ENCODE peak calls at places on chromosomes 16 and 17, in seven cellular contexts. One of them, this sample, is unnamed.

GRCh38 chr17:74433421-74434121 is 1.7 kb downstream of the GPRC5C start:
- DNase-seq in thoracic aorta: no peak
- DNase-seq in cardiac muscle cell: peak; percentile 54
- DNase-seq in GM23248: no peak
- DNase-seq in adrenal gland: no peak
- DNase-seq in body of pancreas: peak; percentile 35
- DNase-seq in tibial nerve: no peak
- DNase-seq in this sample: no peak

GRCh38 chr17:40122466-40122943 is 734 bp downstream of the MSL1 start:
- DNase-seq in GM23248: peak; percentile 83
- DNase-seq in adrenal gland: peak; percentile 57
- DNase-seq in cardiac muscle cell: peak; percentile 78
- DNase-seq in body of pancreas: peak; percentile 62
- DNase-seq in thoracic aorta: no peak
- DNase-seq in tibial nerve: no peak
- DNase-seq in this sample: no peak

GRCh38 chr17:27553019-27553511 is 77.9 kb upstream of the LGALS9 start:
- DNase-seq in GM23248: no peak
- DNase-seq in body of pancreas: peak; percentile 86
- DNase-seq in thoracic aorta: no peak
- DNase-seq in tibial nerve: no peak
- DNase-seq in cardiac muscle cell: no peak
- DNase-seq in adrenal gland: no peak
- DNase-seq in this sample: no peak

GRCh38 chr16:8588703-8589292 is 1.5 kb downstream of the TMEM114 start:
- DNase-seq in GM23248: no peak
- DNase-seq in cardiac muscle cell: no peak
- DNase-seq in thoracic aorta: no peak
- DNase-seq in body of pancreas: no peak
- DNase-seq in tibial nerve: no peak
- DNase-seq in adrenal gland: no peak
- DNase-seq in this sample: no peak

GRCh38 chr17:66543526-66543925 is 241.1 kb downstream of the PRKCA start:
- DNase-seq in GM23248: peak; percentile 29
- DNase-seq in body of pancreas: no peak
- DNase-seq in cardiac muscle cell: no peak
- DNase-seq in tibial nerve: no peak
- DNase-seq in thoracic aorta: no peak
- DNase-seq in adrenal gland: no peak
- DNase-seq in this sample: no peak

GRCh38 chr17:31492880-31493655 is 101.6 kb downstream of the RAB11FIP4 start:
- DNase-seq in tibial nerve: no peak
- DNase-seq in body of pancreas: peak; percentile 69
- DNase-seq in GM23248: peak; percentile 26
- DNase-seq in cardiac muscle cell: no peak
- DNase-seq in adrenal gland: no peak
- DNase-seq in thoracic aorta: no peak
- DNase-seq in this sample: peak; percentile 45

GRCh38 chr17:3988297-3989120 is 24.3 kb upstream of the ATP2A3 start:
- DNase-seq in cardiac muscle cell: no peak
- DNase-seq in GM23248: no peak
- DNase-seq in adrenal gland: no peak
- DNase-seq in thoracic aorta: no peak
- DNase-seq in tibial nerve: no peak
- DNase-seq in body of pancreas: no peak
- DNase-seq in this sample: no peak

GRCh38 chr16:86567701-86568571 is 1.3 kb downstream of the FOXC2 start:
- DNase-seq in tibial nerve: no peak
- DNase-seq in GM23248: peak; percentile 71
- DNase-seq in thoracic aorta: no peak
- DNase-seq in adrenal gland: no peak
- DNase-seq in body of pancreas: no peak
- DNase-seq in cardiac muscle cell: peak; percentile 67
- DNase-seq in this sample: no peak

GRCh38 chr17:57255776-57256681 is at the start of gene MSI2:
- DNase-seq in cardiac muscle cell: peak; percentile 92
- DNase-seq in thoracic aorta: peak; percentile 83
- DNase-seq in body of pancreas: peak; percentile 90
- DNase-seq in adrenal gland: peak; percentile 97
- DNase-seq in GM23248: peak; percentile 92
- DNase-seq in tibial nerve: peak; percentile 89
- DNase-seq in this sample: peak; percentile 92

GRCh38 chr17:1186923-1187771 is 7.4 kb upstream of the ABR start:
- DNase-seq in thoracic aorta: no peak
- DNase-seq in tibial nerve: peak; percentile 54
- DNase-seq in body of pancreas: peak; percentile 84
- DNase-seq in GM23248: peak; percentile 91
- DNase-seq in adrenal gland: peak; percentile 86
- DNase-seq in cardiac muscle cell: peak; percentile 86
- DNase-seq in this sample: peak; percentile 54

GRCh38 chr17:16935786-16936185 is 36.1 kb downstream of the TNFRSF13B start:
- DNase-seq in thoracic aorta: no peak
- DNase-seq in adrenal gland: no peak
- DNase-seq in body of pancreas: no peak
- DNase-seq in cardiac muscle cell: no peak
- DNase-seq in tibial nerve: no peak
- DNase-seq in GM23248: no peak
- DNase-seq in this sample: no peak

GRCh38 chr17:73797594-73798110 is 153.4 kb upstream of the SDK2 start:
- DNase-seq in cardiac muscle cell: no peak
- DNase-seq in tibial nerve: no peak
- DNase-seq in body of pancreas: no peak
- DNase-seq in thoracic aorta: no peak
- DNase-seq in adrenal gland: no peak
- DNase-seq in GM23248: no peak
- DNase-seq in this sample: no peak

GRCh38 chr16:46573008-46573833 is 48.0 kb downstream of the SHCBP1 start:
- DNase-seq in cardiac muscle cell: no peak
- DNase-seq in tibial nerve: no peak
- DNase-seq in thoracic aorta: no peak
- DNase-seq in adrenal gland: no peak
- DNase-seq in GM23248: peak; percentile 59
- DNase-seq in body of pancreas: no peak
- DNase-seq in this sample: no peak

GRCh38 chr17:19933221-19933620 is 44.4 kb downstream of the AKAP10 start:
- DNase-seq in tibial nerve: no peak
- DNase-seq in adrenal gland: no peak
- DNase-seq in GM23248: no peak
- DNase-seq in cardiac muscle cell: no peak
- DNase-seq in body of pancreas: no peak
- DNase-seq in thoracic aorta: no peak
- DNase-seq in this sample: no peak

GRCh38 chr16:12092347-12092882 is 115.9 kb downstream of the SNX29 start:
- DNase-seq in cardiac muscle cell: no peak
- DNase-seq in tibial nerve: no peak
- DNase-seq in adrenal gland: no peak
- DNase-seq in GM23248: peak; percentile 77
- DNase-seq in body of pancreas: no peak
- DNase-seq in thoracic aorta: no peak
- DNase-seq in this sample: no peak

GRCh38 chr16:87125206-87126155 is 191.7 kb downstream of the C16orf95 start:
- DNase-seq in adrenal gland: peak; percentile 54
- DNase-seq in body of pancreas: no peak
- DNase-seq in GM23248: no peak
- DNase-seq in tibial nerve: no peak
- DNase-seq in cardiac muscle cell: no peak
- DNase-seq in thoracic aorta: no peak
- DNase-seq in this sample: no peak

GRCh38 chr17:51951737-51952136 is 206.8 kb downstream of the CA10 start:
- DNase-seq in thoracic aorta: no peak
- DNase-seq in GM23248: no peak
- DNase-seq in cardiac muscle cell: no peak
- DNase-seq in adrenal gland: no peak
- DNase-seq in tibial nerve: no peak
- DNase-seq in body of pancreas: no peak
- DNase-seq in this sample: no peak

DNA sequence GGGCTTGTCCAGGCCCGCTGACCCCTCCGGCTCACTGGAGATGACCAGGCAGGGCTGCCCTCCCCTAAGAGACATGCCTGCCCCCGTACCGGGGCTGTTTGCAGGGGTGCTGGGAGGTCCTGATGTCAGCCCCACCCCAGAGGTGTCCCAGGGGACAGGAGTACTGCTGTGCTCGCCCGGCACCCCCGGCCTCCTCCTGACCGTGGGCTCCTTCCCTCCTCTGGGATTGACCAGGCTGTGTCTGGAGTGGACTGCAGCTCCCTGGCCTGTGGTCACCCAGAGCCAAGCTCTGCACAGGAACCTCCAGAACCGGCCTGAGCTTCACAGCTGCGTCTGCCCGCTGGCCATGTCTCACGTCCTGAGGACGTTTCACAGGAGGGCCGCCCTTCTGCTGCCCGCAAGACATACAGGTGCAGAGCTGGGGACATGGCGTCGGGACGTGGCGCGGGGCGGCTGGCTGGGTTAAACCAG is 53.2 kb downstream of the LMF1 start:
- DNase-seq in GM23248: no peak
- DNase-seq in tibial nerve: no peak
- DNase-seq in body of pancreas: no peak
- DNase-seq in thoracic aorta: no peak
- DNase-seq in cardiac muscle cell: no peak
- DNase-seq in adrenal gland: no peak
- DNase-seq in this sample: no peak
- H3K9me3 ChIP-seq in GM23248: no peaks in the 10 kb centered on the region
- H3K9me3 ChIP-seq in tibial nerve: no peaks in the 10 kb centered on the region
- H3K9me3 ChIP-seq in body of pancreas: no peaks in the 10 kb centered on the region
- H3K9me3 ChIP-seq in thoracic aorta: no peaks in the 10 kb centered on the region
- H3K9me3 ChIP-seq in cardiac muscle cell: no peaks in the 10 kb centered on the region
- H3K9me3 ChIP-seq in adrenal gland: no peaks in the 10 kb centered on the region
- H3K9me3 ChIP-seq in this sample: no peaks in the 10 kb centered on the region

GRCh38 chr16:10729649-10730048 is 14.0 kb upstream of the NUBP1 start:
- DNase-seq in thoracic aorta: no peak
- DNase-seq in tibial nerve: no peak
- DNase-seq in body of pancreas: no peak
- DNase-seq in adrenal gland: peak; percentile 66
- DNase-seq in GM23248: peak; percentile 67
- DNase-seq in cardiac muscle cell: no peak
- DNase-seq in this sample: no peak
- H3K4me3 ChIP-seq in thoracic aorta: no peak overlapping the region
- H3K4me3 ChIP-seq in tibial nerve: no peak overlapping the region
- H3K4me3 ChIP-seq in body of pancreas: no peak overlapping the region
- H3K4me3 ChIP-seq in adrenal gland: no peak overlapping the region
- H3K4me3 ChIP-seq in GM23248: no peak overlapping the region
- H3K4me3 ChIP-seq in cardiac muscle cell: no peak overlapping the region
- H3K4me3 ChIP-seq in this sample: no peak overlapping the region

GRCh38 chr16:35754391-35755369 is 2295.3 kb downstream of the TP53TG3F start:
- DNase-seq in cardiac muscle cell: no peak
- DNase-seq in adrenal gland: no peak
- DNase-seq in body of pancreas: no peak
- DNase-seq in thoracic aorta: no peak
- DNase-seq in GM23248: no peak
- DNase-seq in tibial nerve: no peak
- DNase-seq in this sample: no peak
- H3K9me3 ChIP-seq in cardiac muscle cell: no peaks in the 10 kb centered on the region
- H3K9me3 ChIP-seq in adrenal gland: no peaks in the 10 kb centered on the region
- H3K9me3 ChIP-seq in body of pancreas: peaks cover 8% of the 10 kb centered on the region
- H3K9me3 ChIP-seq in thoracic aorta: no peaks in the 10 kb centered on the region
- H3K9me3 ChIP-seq in GM23248: no peaks in the 10 kb centered on the region
- H3K9me3 ChIP-seq in tibial nerve: no peaks in the 10 kb centered on the region
- H3K9me3 ChIP-seq in this sample: peaks cover 7% of the 10 kb centered on the region

GRCh38 chr17:64006361-64007088 is 8.4 kb downstream of the PRR29 start:
- DNase-seq in GM23248: no peak
- DNase-seq in thoracic aorta: no peak
- DNase-seq in adrenal gland: no peak
- DNase-seq in cardiac muscle cell: no peak
- DNase-seq in body of pancreas: peak; percentile 37
- DNase-seq in tibial nerve: no peak
- DNase-seq in this sample: no peak
- H3K4me3 ChIP-seq in GM23248: no peak overlapping the region
- H3K4me3 ChIP-seq in thoracic aorta: no peak overlapping the region
- H3K4me3 ChIP-seq in adrenal gland: no peak overlapping the region
- H3K4me3 ChIP-seq in cardiac muscle cell: no peak overlapping the region
- H3K4me3 ChIP-seq in body of pancreas: no peak overlapping the region
- H3K4me3 ChIP-seq in tibial nerve: no peak overlapping the region
- H3K4me3 ChIP-seq in this sample: no peak overlapping the region

GRCh38 chr17:70207184-70207583 is 37.9 kb downstream of the KCNJ2 start:
- DNase-seq in GM23248: no peak
- DNase-seq in adrenal gland: no peak
- DNase-seq in cardiac muscle cell: no peak
- DNase-seq in thoracic aorta: no peak
- DNase-seq in tibial nerve: no peak
- DNase-seq in body of pancreas: no peak
- DNase-seq in this sample: no peak

GRCh38 chr17:70204431-70204830 is 35.1 kb downstream of the KCNJ2 start:
- DNase-seq in body of pancreas: no peak
- DNase-seq in adrenal gland: no peak
- DNase-seq in cardiac muscle cell: no peak
- DNase-seq in thoracic aorta: no peak
- DNase-seq in tibial nerve: no peak
- DNase-seq in GM23248: no peak
- DNase-seq in this sample: no peak

GRCh38 chr17:70208080-70208794 is 38.9 kb downstream of the KCNJ2 start:
- DNase-seq in thoracic aorta: no peak
- DNase-seq in adrenal gland: no peak
- DNase-seq in tibial nerve: no peak
- DNase-seq in body of pancreas: no peak
- DNase-seq in GM23248: no peak
- DNase-seq in cardiac muscle cell: no peak
- DNase-seq in this sample: no peak

GRCh38 chr17:70205386-70205785 is 36.1 kb downstream of the KCNJ2 start:
- DNase-seq in tibial nerve: no peak
- DNase-seq in thoracic aorta: no peak
- DNase-seq in adrenal gland: no peak
- DNase-seq in GM23248: no peak
- DNase-seq in body of pancreas: no peak
- DNase-seq in cardiac muscle cell: no peak
- DNase-seq in this sample: no peak

GRCh38 chr17:70202840-70203239 is 33.5 kb downstream of the KCNJ2 start:
- DNase-seq in thoracic aorta: no peak
- DNase-seq in tibial nerve: no peak
- DNase-seq in adrenal gland: no peak
- DNase-seq in cardiac muscle cell: no peak
- DNase-seq in GM23248: no peak
- DNase-seq in body of pancreas: no peak
- DNase-seq in this sample: no peak
- H3K9me3 ChIP-seq in thoracic aorta: no peaks in the 10 kb centered on the region
- H3K9me3 ChIP-seq in tibial nerve: no peaks in the 10 kb centered on the region
- H3K9me3 ChIP-seq in adrenal gland: no peaks in the 10 kb centered on the region
- H3K9me3 ChIP-seq in cardiac muscle cell: peaks cover 2% of the 10 kb centered on the region
- H3K9me3 ChIP-seq in GM23248: no peaks in the 10 kb centered on the region
- H3K9me3 ChIP-seq in body of pancreas: no peaks in the 10 kb centered on the region
- H3K9me3 ChIP-seq in this sample: no peaks in the 10 kb centered on the region

This sample was measured in effector memory CD4-positive, alpha-beta T cell.